ENCODE peak calls at places on chromosomes 1 and 21, in four cellular contexts. A, T, I and O are unnamed samples.

GRCh38 chr1:19484793-19485361 is 462 bp downstream of the CAPZB start:
- DNase-seq in A (peak; percentile 36), T (no peak), I (no peak), O (peak; percentile 30)

GRCh38 chr1:159598196-159598595 is 10.6 kb downstream of the APCS start:
- DNase-seq in A (no peak), T (peak; percentile 92), I (no peak), O (peak; percentile 26)

GRCh38 chr1:41118645-41119044 is 97.1 kb upstream of the SLFNL1 start:
- DNase-seq in A (no peak), T (no peak), I (no peak), O (no peak)

GRCh38 chr21:46543306-46543705 is 61.6 kb downstream of the S100B start:
- DNase-seq in A (no peak), T (no peak), I (no peak), O (no peak)

GRCh38 chr1:200732438-200732837 is 6.3 kb upstream of the CAMSAP2 start:
- DNase-seq in A (no peak), T (no peak), I (no peak), O (no peak)

GRCh38 chr1:12088607-12089006 is 25.5 kb downstream of the TNFRSF8 start:
- DNase-seq in A (no peak), T (no peak), I (no peak), O (no peak)

GRCh38 chr21:43957128-43957571 is 55.0 kb upstream of the TRAPPC10 start:
- DNase-seq in A (no peak), T (no peak), I (no peak), O (no peak)

GRCh38 chr1:76219589-76219914 is 145.0 kb downstream of the ST6GALNAC3 start:
- DNase-seq in A (no peak), T (no peak), I (no peak), O (no peak)

GRCh38 chr1:116762781-116763115 is 8.5 kb downstream of the CD2 start:
- DNase-seq in A (no peak), T (no peak), I (no peak), O (no peak)

GRCh38 chr1:64282353-64282752 is 78.9 kb downstream of the UBE2U start:
- DNase-seq in A (no peak), T (peak; percentile 92), I (no peak), O (no peak)

GRCh38 chr1:98049370-98050115 is 128.7 kb upstream of the DPYD start:
- DNase-seq in A (no peak), T (no peak), I (no peak), O (no peak)

GRCh38 chr1:8122477-8123407 is 96.6 kb upstream of the ERRFI1 start:
- DNase-seq in A (no peak), T (peak; percentile 14), I (no peak), O (no peak)

GRCh38 chr21:40074710-40075109 is 207.5 kb downstream of the PCP4 start:
- DNase-seq in A (no peak), T (no peak), I (no peak), O (no peak)

GRCh38 chr1:210711825-210712224 is 383.1 kb downstream of the HHAT start:
- DNase-seq in A (no peak), T (no peak), I (peak; percentile 34), O (no peak)

GRCh38 chr21:37546949-37547614 is 180.5 kb downstream of the DYRK1A start:
- DNase-seq in A (no peak), T (peak; percentile 22), I (no peak), O (no peak)

GRCh38 chr1:12717301-12717838 is 1.5 kb downstream of the AADACL3 start:
- DNase-seq in A (no peak), T (no peak), I (no peak), O (no peak)

GRCh38 chr1:67560580-67561285 is 124.3 kb upstream of the GADD45A start:
- DNase-seq in A (no peak), T (peak; percentile 40), I (no peak), O (no peak)

GRCh38 chr1:220889848-220890287 is 10.6 kb downstream of the HLX start:
- DNase-seq in A (no peak), T (no peak), I (no peak), O (no peak)

GRCh38 chr1:220889333-220889732 is 10.1 kb downstream of the HLX start:
- DNase-seq in A (no peak), T (no peak), I (no peak), O (no peak)

GRCh38 chr1:220892086-220892376 is 12.8 kb downstream of the HLX start:
- DNase-seq in A (no peak), T (no peak), I (no peak), O (no peak)

GRCh38 chr1:220891221-220892085 is 12.2 kb downstream of the HLX start:
- DNase-seq in A (no peak), T (no peak), I (no peak), O (no peak)

GRCh38 chr1:220890582-220890981 is 11.3 kb downstream of the HLX start:
- DNase-seq in A (no peak), T (no peak), I (no peak), O (no peak)
- H3K27me3 ChIP-seq in A (peaks cover 78% of the 10 kb centered on the region), T (no peaks in the 10 kb centered on the region), I (peaks cover 70% of the 10 kb centered on the region), O (no peaks in the 10 kb centered on the region)

GRCh38 chr1:61079898-61080336 is 2.4 kb upstream of the NFIA start:
- DNase-seq in A (peak; percentile 87), T (peak; percentile 85), I (peak; percentile 85), O (peak; percentile 79)
- H3K4me3 ChIP-seq in A (peak overlapping the region; percentile 78), T (peak overlapping the region; percentile 76), I (peak overlapping the region; percentile 88), O (no peak overlapping the region)

GRCh38 chr1:54249798-54250497 is 50.0 kb downstream of the MRPL37 start:
- DNase-seq in A (peak; percentile 89), T (peak; percentile 87), I (no peak), O (peak; percentile 41)
- H3K36me3 ChIP-seq in A (peaks cover 11% of the 10 kb centered on the region), T (no peaks in the 10 kb centered on the region), I (peaks cover 4% of the 10 kb centered on the region), O (no peaks in the 10 kb centered on the region)

DNA sequence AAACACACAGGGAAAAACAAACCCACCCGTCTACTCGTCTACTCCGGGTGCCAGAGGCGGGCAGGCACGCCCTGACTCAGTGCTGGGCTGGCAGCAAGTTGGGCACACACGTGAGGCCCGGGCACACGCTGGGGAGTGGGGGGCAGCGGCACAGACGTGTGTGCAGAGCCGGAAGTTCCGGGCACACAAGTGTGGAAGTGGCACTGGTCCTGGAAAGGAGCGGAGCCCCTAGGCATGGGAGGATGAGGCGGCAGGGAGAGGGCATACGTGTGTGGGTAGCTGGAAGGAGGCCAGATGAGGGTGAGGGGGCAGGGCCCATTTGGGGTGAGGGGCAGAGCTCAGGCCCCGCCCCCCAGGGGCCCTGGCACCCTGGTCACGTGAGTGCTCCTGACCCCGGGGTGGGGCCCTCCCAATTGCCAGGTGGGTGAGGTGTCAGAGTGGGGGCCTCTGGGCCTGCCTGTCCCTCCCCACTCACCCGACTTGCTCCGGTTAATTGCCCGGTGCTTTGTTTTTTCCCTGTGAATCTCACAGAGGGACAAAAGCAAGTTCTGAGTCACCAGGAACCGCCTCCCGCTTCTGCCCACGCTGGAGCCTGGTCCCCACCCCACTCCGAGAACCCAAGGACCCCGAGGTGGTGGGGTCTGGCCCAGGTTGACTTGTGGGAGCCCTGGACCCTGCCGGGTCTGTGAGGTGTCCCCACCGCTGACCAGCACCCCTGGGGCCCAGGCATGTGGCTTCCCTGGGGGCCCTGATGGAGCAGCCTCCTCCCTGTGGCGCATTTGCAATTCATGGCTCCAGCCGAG is 104.8 kb upstream of the CASZ1 start:
- DNase-seq in A (no peak), T (peak; percentile 29), I (peak; percentile 23), O (no peak)
- H3K27me3 ChIP-seq in A (no peaks in the 10 kb centered on the region), T (no peaks in the 10 kb centered on the region), I (peaks cover 6% of the 10 kb centered on the region), O (no peaks in the 10 kb centered on the region)

DNA sequence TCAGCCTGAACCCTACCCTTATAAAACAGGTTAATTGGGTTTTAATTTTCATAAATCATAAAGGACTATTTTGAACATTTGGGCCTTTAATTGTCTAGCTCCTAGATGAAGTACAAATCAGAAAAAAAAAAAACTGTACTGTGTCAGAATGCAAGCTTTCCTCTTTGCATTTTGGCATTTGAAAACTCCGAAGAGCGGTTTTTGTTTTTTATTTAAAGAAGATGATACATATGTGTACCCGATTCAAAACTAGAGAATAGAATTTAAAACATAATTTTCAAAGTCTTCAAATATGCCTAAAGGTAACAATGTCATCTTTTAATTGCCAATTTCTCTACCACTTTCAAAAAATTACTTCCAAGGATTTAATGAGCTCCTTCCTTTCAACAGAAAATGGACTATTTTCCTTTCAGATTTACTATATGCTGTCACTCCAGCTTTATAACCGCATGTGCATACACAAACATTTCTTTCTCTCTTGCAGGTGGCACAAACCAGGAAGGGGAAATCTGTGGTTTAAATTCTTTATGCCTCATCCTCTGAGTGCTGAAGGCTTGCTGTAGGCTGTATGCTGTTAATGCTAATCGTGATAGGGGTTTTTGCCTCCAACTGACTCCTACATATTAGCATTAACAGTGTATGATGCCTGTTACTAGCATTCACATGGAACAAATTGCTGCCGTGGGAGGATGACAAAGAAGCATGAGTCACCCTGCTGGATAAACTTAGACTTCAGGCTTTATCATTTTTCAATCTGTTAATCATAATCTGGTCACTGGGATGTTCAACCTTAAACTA is 33.7 kb downstream of the MRPL39 start:
- DNase-seq in A (peak; percentile 28), T (peak; percentile 97), I (no peak), O (peak; percentile 78)
- H3K4me3 ChIP-seq in A (no peak overlapping the region), T (peak overlapping the region; percentile 8), I (no peak overlapping the region), O (no peak overlapping the region)

GRCh38 chr1:1219341-1219740 is 5.4 kb upstream of the TNFRSF4 start:
- DNase-seq in A (no peak), T (no peak), I (no peak), O (no peak)
- H3K36me3 ChIP-seq in A (peaks cover 69% of the 10 kb centered on the region), T (peaks cover 43% of the 10 kb centered on the region), I (peaks cover 66% of the 10 kb centered on the region), O (peaks cover 11% of the 10 kb centered on the region)

DNA sequence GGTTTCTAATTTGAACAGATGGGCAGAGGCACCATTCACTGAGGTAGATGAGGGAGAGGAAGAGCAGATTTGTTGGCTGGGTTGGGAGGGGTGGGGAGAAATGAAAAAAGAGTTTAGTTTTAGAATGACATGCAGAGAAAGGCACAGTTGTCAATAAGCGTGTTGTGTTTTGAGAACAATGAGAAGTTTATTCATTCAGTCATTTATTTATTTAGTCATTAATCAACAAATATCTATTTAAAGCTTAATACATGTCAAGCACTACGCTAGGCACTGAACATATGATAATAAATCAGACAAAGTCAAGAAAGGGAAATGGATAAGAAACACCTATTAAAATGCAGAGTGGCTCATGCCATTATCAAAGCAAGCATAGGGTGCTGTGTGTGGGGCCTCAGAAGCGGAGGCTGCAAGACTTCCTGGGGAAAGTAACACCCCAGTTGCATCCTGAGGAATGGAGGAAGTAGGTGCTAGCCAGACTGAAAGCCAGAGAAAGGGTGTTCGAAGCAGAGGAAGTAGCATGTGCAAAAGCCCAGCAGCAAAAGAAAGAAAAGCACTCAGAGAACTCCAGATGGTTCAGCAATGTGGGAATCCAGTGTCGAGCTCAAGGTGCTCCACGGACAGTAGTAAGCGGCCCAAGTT is 114.1 kb downstream of the RNF220 start:
- DNase-seq in A (no peak), T (no peak), I (no peak), O (no peak)
- H3K27me3 ChIP-seq in A (peaks cover 11% of the 10 kb centered on the region), T (no peaks in the 10 kb centered on the region), I (no peaks in the 10 kb centered on the region), O (no peaks in the 10 kb centered on the region)